ENCODE peak calls at places on chromosome 2, in seven cellular contexts. B is naive thymus-derived CD4-positive, alpha-beta T cell; Z is stimulated activated naive B cell treated with anti-CD40 and anti-IgM and Interleukin-4, amounts not matched to agents 10 μg/mL and 1 μg/mL and 100 μg/mL, for 72 hours; A is mesothelial cell of epicardium; C is HFFc6; H is GDM1; T is hepatic stellate cell. F is an unnamed sample.

GRCh38 chr2:98004071-98004470 is 8.3 kb upstream of the TMEM131 start:
- DNase-seq in T (no peak), B (no peak), C (no peak), Z (no peak), A (no peak), H (no peak), F (no peak)

GRCh38 chr2:230137902-230138539 is 69.3 kb upstream of the SLC16A14 start:
- DNase-seq in C (peak), Z (no peak), T (no peak), A (no peak), H (no peak), B (no peak), F (no peak)

GRCh38 chr2:44268259-44268649 is 7.0 kb upstream of the SLC3A1 start:
- DNase-seq in Z (no peak), B (no peak), A (no peak), T (no peak), H (no peak), C (peak), F (no peak)

GRCh38 chr2:127044165-127044718 is 62.7 kb downstream of the BIN1 start:
- DNase-seq in C (no peak), Z (no peak), A (no peak), T (no peak), B (no peak), H (no peak), F (no peak)

GRCh38 chr2:54470241-54470938 is 14.3 kb downstream of the SPTBN1 start:
- DNase-seq in Z (no peak), B (no peak), A (no peak), T (no peak), H (no peak), C (peak), F (no peak)

GRCh38 chr2:174753038-174753633 is 11.1 kb downstream of the CHRNA1 start:
- DNase-seq in B (no peak), C (no peak), T (no peak), A (no peak), Z (no peak), H (no peak), F (no peak)

GRCh38 chr2:87401726-87402345 is 346.1 kb upstream of the PLGLB2 start:
- DNase-seq in C (no peak), Z (no peak), A (no peak), B (no peak), H (no peak), T (no peak), F (no peak)

GRCh38 chr2:10547011-10547410 is 98.9 kb upstream of the ODC1 start:
- DNase-seq in H (no peak), A (no peak), T (no peak), B (no peak), Z (no peak), C (peak), F (no peak)

GRCh38 chr2:28206786-28207185 is 185.9 kb upstream of the FOSL2 start:
- DNase-seq in B (no peak), T (no peak), A (no peak), H (no peak), C (no peak), Z (no peak), F (no peak)

GRCh38 chr2:27663463-27664244 is at the start of the genes SLC4A1AP and SUPT7L:
- DNase-seq in T (peak), C (peak), B (peak), A (peak), H (peak), Z (peak), F (peak)

GRCh38 chr2:234981197-234982095 is 29.6 kb downstream of the SH3BP4 start:
- DNase-seq in H (no peak), B (no peak), Z (no peak), T (peak), C (peak), A (no peak), F (no peak)

GRCh38 chr2:33478968-33479691 is 2.7 kb downstream of the RASGRP3 start:
- DNase-seq in C (no peak), A (no peak), T (no peak), B (no peak), Z (no peak), H (no peak), F (no peak)

GRCh38 chr2:114489143-114489542 is 46.7 kb downstream of the DPP10 start:
- DNase-seq in Z (no peak), C (no peak), B (no peak), A (no peak), T (no peak), H (no peak), F (no peak)

GRCh38 chr2:235864311-235864710 is 303.9 kb downstream of the GBX2 start:
- DNase-seq in C (no peak), B (no peak), Z (no peak), T (no peak), H (no peak), A (no peak), F (no peak)

GRCh38 chr2:127387655-127388422 is at the start of gene MAP3K2:
- DNase-seq in B (peak), H (peak), Z (peak), A (peak), T (peak), C (peak), F (no peak)